ENCODE peak calls at places on chromosomes 7 and 10, in eight cellular contexts. T is T1000, Y is mesothelial cell of epicardium, A is NCI-H2171 treated with DMSO at 0.1 percent for 48 hours, F is T-helper 2 cell, N is cerebellar cortex, X is psoas muscle, M is memory B cell. I is an unnamed sample.

GRCh38 chr7:34756025-34756437 is 98.0 kb downstream of the NPSR1 start:
- DNase-seq in T (no peak), Y (no peak), A (peak; percentile 81), F (no peak), N (peak; percentile 62), X (no peak), M (no peak), I (no peak)

GRCh38 chr10:124149681-124150080 is 56.3 kb upstream of the CHST15 start:
- DNase-seq in T (no peak), Y (no peak), A (peak; percentile 86), F (no peak), N (no peak), X (no peak), M (no peak), I (no peak)

GRCh38 chr10:122014652-122015248 is 25.8 kb downstream of the TACC2 start:
- DNase-seq in T (no peak), Y (no peak), A (no peak), F (no peak), N (no peak), X (no peak), M (no peak), I (no peak)

GRCh38 chr7:137345799-137346449 is 2.4 kb upstream of the PTN start:
- DNase-seq in T (no peak), Y (no peak), A (no peak), F (no peak), N (no peak), X (no peak), M (no peak), I (no peak)

GRCh38 chr10:78215645-78216044 is 182.0 kb downstream of the RPS24 start:
- DNase-seq in T (no peak), Y (no peak), A (no peak), F (no peak), N (peak; percentile 2), X (peak; percentile 66), M (no peak), I (no peak)

GRCh38 chr10:72694476-72695369 is 2.8 kb downstream of the MCU start:
- DNase-seq in T (no peak), Y (no peak), A (no peak), F (no peak), N (peak; percentile 90), X (no peak), M (no peak), I (no peak)

GRCh38 chr7:66167773-66168367 is 37.3 kb upstream of the TPST1 start:
- DNase-seq in T (no peak), Y (no peak), A (no peak), F (no peak), N (no peak), X (no peak), M (no peak), I (no peak)

GRCh38 chr10:132136097-132136521 is 50.6 kb upstream of the DPYSL4 start:
- DNase-seq in T (no peak), Y (peak; percentile 12), A (no peak), F (no peak), N (peak; percentile 17), X (no peak), M (no peak), I (no peak)

GRCh38 chr7:21256310-21256877 is 171.5 kb upstream of the SP4 start:
- DNase-seq in T (no peak), Y (no peak), A (peak; percentile 16), F (no peak), N (peak; percentile 38), X (no peak), M (peak; percentile 13), I (no peak)

GRCh38 chr10:87675396-87676376 is 16.0 kb downstream of the PAPSS2 start:
- DNase-seq in T (no peak), Y (no peak), A (no peak), F (no peak), N (no peak), X (no peak), M (no peak), I (no peak)

GRCh38 chr10:74733612-74734011 is 92.8 kb upstream of the KAT6B start:
- DNase-seq in T (no peak), Y (no peak), A (no peak), F (no peak), N (no peak), X (no peak), M (no peak), I (no peak)

GRCh38 chr7:26910221-26910620 is 45.8 kb upstream of the SKAP2 start:
- DNase-seq in T (peak; percentile 63), Y (no peak), A (no peak), F (no peak), N (no peak), X (no peak), M (no peak), I (no peak)

GRCh38 chr10:127907411-127908105 is 655 bp downstream of the PTPRE start:
- DNase-seq in T (no peak), Y (no peak), A (no peak), F (no peak), N (peak; percentile 82), X (peak; percentile 74), M (peak; percentile 3), I (peak; percentile 25)

GRCh38 chr10:59880976-59881510 is 25.3 kb downstream of the CCDC6 start:
- DNase-seq in T (no peak), Y (no peak), A (no peak), F (no peak), N (no peak), X (no peak), M (no peak), I (peak; percentile 45)

GRCh38 chr10:129500617-129501339 is 33.7 kb downstream of the MGMT start:
- DNase-seq in T (no peak), Y (no peak), A (no peak), F (no peak), N (no peak), X (no peak), M (no peak), I (no peak)

GRCh38 chr10:79239275-79239779 is 107.9 kb upstream of the PPIF start:
- DNase-seq in T (peak; percentile 26), Y (no peak), A (no peak), F (no peak), N (no peak), X (peak; percentile 52), M (no peak), I (no peak)

GRCh38 chr7:45394117-45394708 is 180.0 kb upstream of the ADCY1 start:
- DNase-seq in T (peak; percentile 67), Y (no peak), A (no peak), F (no peak), N (no peak), X (no peak), M (no peak), I (no peak)

GRCh38 chr7:98733036-98733435 is 116.0 kb downstream of the NPTX2 start:
- DNase-seq in T (no peak), Y (no peak), A (peak; percentile 63), F (no peak), N (peak; percentile 15), X (no peak), M (no peak), I (peak; percentile 29)

GRCh38 chr10:12819656-12820055 is 181.9 kb downstream of the CCDC3 start:
- DNase-seq in T (no peak), Y (no peak), A (no peak), F (no peak), N (no peak), X (no peak), M (no peak), I (no peak)

GRCh38 chr7:114944742-114945625 is 23.1 kb downstream of the MDFIC start:
- DNase-seq in T (no peak), Y (no peak), A (peak; percentile 48), F (no peak), N (no peak), X (peak; percentile 84), M (no peak), I (no peak)

GRCh38 chr10:69045441-69046300 is 42.2 kb upstream of the SRGN start:
- DNase-seq in T (no peak), Y (no peak), A (no peak), F (no peak), N (no peak), X (no peak), M (no peak), I (no peak)